ENCODE peak calls at places on chromosomes 16 and 17, in six cellular contexts. R, W, L, Q, M and Z are unnamed samples. For H3K9me3, the result is how much of the 10 kb centered on the place peaks cover.

GRCh38 chr17:45284176-45285140 is 22.6 kb upstream of the SPATA32 start:
- DNase-seq in R (no peak), W (peak), L (peak), Q (no peak), M (no peak), Z (peak)

GRCh38 chr17:17755715-17756114 is 74.5 kb downstream of the RAI1 start:
- DNase-seq in R (no peak), W (no peak), L (no peak), Q (no peak), M (no peak), Z (no peak)

GRCh38 chr17:35747540-35748017 is 5.5 kb downstream of the GAS2L2 start:
- DNase-seq in R (peak), W (peak), L (peak), Q (peak), M (peak), Z (peak)

GRCh38 chr17:20121359-20122235 is 112.4 kb downstream of the SPECC1 start:
- DNase-seq in R (peak), W (peak), L (peak), Q (peak), M (peak), Z (peak)

GRCh38 chr17:35447494-35447893 is 1.1 kb downstream of the SLFN13 start:
- DNase-seq in R (no peak), W (no peak), L (peak), Q (no peak), M (no peak), Z (no peak)

GRCh38 chr17:72457712-72458111 is 336.9 kb downstream of the SOX9 start:
- DNase-seq in R (no peak), W (no peak), L (no peak), Q (no peak), M (no peak), Z (no peak)

GRCh38 chr16:4511441-4512082 is 27.0 kb downstream of the CDIP1 start:
- DNase-seq in R (no peak), W (no peak), L (peak), Q (peak), M (peak), Z (no peak)

GRCh38 chr16:75224281-75224680 is 5.5 kb downstream of the CTRB1 start:
- DNase-seq in R (no peak), W (no peak), L (no peak), Q (no peak), M (no peak), Z (no peak)

GRCh38 chr17:76318586-76318985 is 10.5 kb upstream of the QRICH2 start:
- DNase-seq in R (no peak), W (no peak), L (no peak), Q (no peak), M (no peak), Z (no peak)

GRCh38 chr17:50935201-50936124 is 69.3 kb upstream of the TOB1 start:
- DNase-seq in R (no peak), W (no peak), L (no peak), Q (no peak), M (no peak), Z (no peak)

GRCh38 chr17:78777886-78778285 is 4.2 kb downstream of the CYTH1 start:
- DNase-seq in R (no peak), W (no peak), L (no peak), Q (no peak), M (no peak), Z (no peak)

GRCh38 chr17:82531431-82531881 is 11.9 kb downstream of the FOXK2 start:
- DNase-seq in R (no peak), W (no peak), L (no peak), Q (peak), M (no peak), Z (no peak)

GRCh38 chr17:9226794-9227135 is 205.5 kb downstream of the NTN1 start:
- DNase-seq in R (no peak), W (no peak), L (no peak), Q (no peak), M (no peak), Z (no peak)

GRCh38 chr17:67884766-67885165 is 59.5 kb downstream of the BPTF start:
- DNase-seq in R (no peak), W (no peak), L (no peak), Q (no peak), M (no peak), Z (no peak)

GRCh38 chr17:1965556-1966273 is 59.4 kb downstream of the RTN4RL1 start:
- DNase-seq in R (no peak), W (no peak), L (no peak), Q (no peak), M (no peak), Z (no peak)

GRCh38 chr17:1967092-1967662 is 58.0 kb downstream of the RTN4RL1 start:
- DNase-seq in R (no peak), W (no peak), L (peak), Q (no peak), M (no peak), Z (no peak)

GRCh38 chr17:1963250-1963649 is 61.9 kb downstream of the RTN4RL1 start:
- DNase-seq in R (no peak), W (no peak), L (no peak), Q (no peak), M (no peak), Z (no peak)

GRCh38 chr17:1969712-1970111 is 55.4 kb downstream of the RTN4RL1 start:
- DNase-seq in R (no peak), W (no peak), L (no peak), Q (no peak), M (no peak), Z (no peak)

DNA sequence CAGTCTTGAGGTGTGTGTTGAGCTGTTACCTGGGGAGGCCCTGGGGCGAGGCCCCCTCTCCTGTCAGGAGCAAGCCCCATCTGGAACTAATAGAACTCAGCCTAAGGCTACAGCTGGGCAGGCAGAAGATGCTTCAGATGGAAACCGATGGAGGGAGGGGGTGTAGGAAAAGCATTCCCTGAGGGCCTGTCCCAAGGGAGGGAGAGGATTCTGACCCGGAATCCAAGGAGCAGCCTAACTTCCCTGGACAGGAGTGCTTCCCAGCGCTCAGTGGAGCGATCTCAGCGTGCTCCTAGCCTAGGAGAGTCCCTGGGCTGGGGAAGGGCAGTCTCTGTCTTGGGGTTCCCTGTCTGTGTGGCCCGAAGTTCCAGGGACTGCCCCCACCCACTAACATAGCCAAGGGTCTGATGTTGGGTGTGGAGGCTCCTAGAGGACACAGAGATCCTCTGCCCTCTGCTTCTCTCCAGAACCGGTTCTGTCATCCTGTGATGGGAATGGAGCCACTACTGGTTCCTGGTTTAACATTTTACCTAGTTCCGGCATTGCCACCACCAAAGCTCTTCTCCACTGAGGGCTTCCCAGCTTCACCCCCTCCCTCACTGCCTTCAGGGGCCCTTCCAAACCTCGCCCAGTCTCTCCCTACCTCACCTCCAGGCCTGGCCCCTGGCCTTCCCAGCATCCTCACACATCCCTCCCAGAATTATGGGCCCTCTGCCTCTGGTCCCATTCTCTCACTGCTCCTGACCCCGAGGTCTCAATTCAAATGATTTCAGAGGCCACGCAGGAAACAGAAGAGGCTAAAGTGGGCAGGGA is 58.7 kb downstream of the RTN4RL1 start:
- DNase-seq in R (no peak), W (no peak), L (no peak), Q (no peak), M (no peak), Z (no peak)
- H3K9me3 ChIP-seq in R (under half), W (under half), L (under half), Q (under half), M (under half), Z (under half)

GRCh38 chr17:26818736-26819135 is 475.2 kb upstream of the WSB1 start:
- DNase-seq in R (no peak), W (no peak), L (peak), Q (no peak), M (no peak), Z (no peak)
- H3K9me3 ChIP-seq in R (under half), W (under half), L (half or more), Q (under half), M (under half), Z (half or more)

DNA sequence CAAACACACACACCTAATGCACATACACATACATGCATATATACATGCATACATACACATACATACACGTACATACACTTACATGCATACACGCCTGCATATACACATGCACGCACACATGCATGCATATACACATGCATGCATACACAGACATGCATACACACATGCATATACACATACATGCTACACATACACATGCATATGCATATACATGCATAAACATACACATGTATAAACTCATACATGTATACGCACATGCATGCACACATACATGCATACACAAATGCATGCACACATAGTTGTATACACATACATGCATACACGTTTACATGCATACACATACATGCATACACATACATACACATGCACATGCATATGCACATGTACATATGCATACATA is 23.6 kb upstream of the RMI2 start:
- DNase-seq in R (no peak), W (no peak), L (no peak), Q (no peak), M (no peak), Z (no peak)
- H3K9me3 ChIP-seq in R (under half), W (under half), L (under half), Q (under half), M (under half), Z (under half)

GRCh38 chr16:61419771-61420170 is 616.5 kb downstream of the CDH8 start:
- DNase-seq in R (no peak), W (no peak), L (peak), Q (no peak), M (no peak), Z (no peak)
- H3K9me3 ChIP-seq in R (under half), W (under half), L (under half), Q (under half), M (under half), Z (under half)